ENCODE peak calls at places on chromosome 4, in four cellular contexts. One of them, this sample, is unnamed. For H3K9me3, the result is how much of the 10 kb centered on the place peaks cover.

GRCh38 chr4:151541438-151542071 is 132.6 kb downstream of the FHIP1A start:
- DNase-seq in breast epithelium: no peak
- DNase-seq in body of pancreas: peak
- DNase-seq in endodermal cell: peak
- DNase-seq in this sample: no peak

GRCh38 chr4:80387390-80388283 is 52.1 kb downstream of the CFAP299 start:
- DNase-seq in breast epithelium: no peak
- DNase-seq in body of pancreas: no peak
- DNase-seq in endodermal cell: no peak
- DNase-seq in this sample: no peak

GRCh38 chr4:87055340-87055739 is 120.5 kb downstream of the AFF1 start:
- DNase-seq in breast epithelium: no peak
- DNase-seq in body of pancreas: no peak
- DNase-seq in endodermal cell: no peak
- DNase-seq in this sample: no peak

GRCh38 chr4:158025131-158025530 is 147.7 kb downstream of the GASK1B start:
- DNase-seq in breast epithelium: no peak
- DNase-seq in body of pancreas: no peak
- DNase-seq in endodermal cell: no peak
- DNase-seq in this sample: no peak

GRCh38 chr4:173642509-173642908 is 112.5 kb upstream of the HAND2 start:
- DNase-seq in breast epithelium: no peak
- DNase-seq in body of pancreas: no peak
- DNase-seq in endodermal cell: peak
- DNase-seq in this sample: no peak

GRCh38 chr4:25863347-25863784 is 578 bp upstream of the SEL1L3 start:
- DNase-seq in breast epithelium: no peak
- DNase-seq in body of pancreas: peak
- DNase-seq in endodermal cell: peak
- DNase-seq in this sample: peak

GRCh38 chr4:79638735-79639134 is 230.7 kb upstream of the GK2 start:
- DNase-seq in breast epithelium: no peak
- DNase-seq in body of pancreas: no peak
- DNase-seq in endodermal cell: no peak
- DNase-seq in this sample: no peak

GRCh38 chr4:138310498-138310897 is 68.3 kb upstream of the SLC7A11 start:
- DNase-seq in breast epithelium: no peak
- DNase-seq in body of pancreas: no peak
- DNase-seq in endodermal cell: no peak
- DNase-seq in this sample: no peak

GRCh38 chr4:185227131-185227551 is 17.7 kb downstream of the SNX25 start:
- DNase-seq in breast epithelium: no peak
- DNase-seq in body of pancreas: peak
- DNase-seq in endodermal cell: no peak
- DNase-seq in this sample: no peak

GRCh38 chr4:112279025-112279881 is 6.5 kb downstream of the TIFA start:
- DNase-seq in breast epithelium: no peak
- DNase-seq in body of pancreas: no peak
- DNase-seq in endodermal cell: no peak
- DNase-seq in this sample: no peak

GRCh38 chr4:165449333-165449732 is 70.5 kb downstream of the CPE start:
- DNase-seq in breast epithelium: no peak
- DNase-seq in body of pancreas: no peak
- DNase-seq in endodermal cell: no peak
- DNase-seq in this sample: no peak

GRCh38 chr4:186627226-186627865 is 72.0 kb upstream of the MTNR1A start:
- DNase-seq in breast epithelium: no peak
- DNase-seq in body of pancreas: no peak
- DNase-seq in endodermal cell: peak
- DNase-seq in this sample: no peak

GRCh38 chr4:95161781-95162469 is 386.8 kb downstream of the UNC5C start:
- DNase-seq in breast epithelium: no peak
- DNase-seq in body of pancreas: no peak
- DNase-seq in endodermal cell: peak
- DNase-seq in this sample: no peak

GRCh38 chr4:95162867-95163266 is 385.9 kb downstream of the UNC5C start:
- DNase-seq in breast epithelium: no peak
- DNase-seq in body of pancreas: no peak
- DNase-seq in endodermal cell: no peak
- DNase-seq in this sample: no peak

GRCh38 chr4:95170176-95170575 is 378.6 kb downstream of the UNC5C start:
- DNase-seq in breast epithelium: no peak
- DNase-seq in body of pancreas: no peak
- DNase-seq in endodermal cell: no peak
- DNase-seq in this sample: no peak

GRCh38 chr4:95167809-95168208 is 381.0 kb downstream of the UNC5C start:
- DNase-seq in breast epithelium: no peak
- DNase-seq in body of pancreas: no peak
- DNase-seq in endodermal cell: no peak
- DNase-seq in this sample: no peak

GRCh38 chr4:95165926-95166524 is 382.7 kb downstream of the UNC5C start:
- DNase-seq in breast epithelium: no peak
- DNase-seq in body of pancreas: peak
- DNase-seq in endodermal cell: peak
- DNase-seq in this sample: no peak
- TF ChIP-seq CTCF in breast epithelium: peak
- TF ChIP-seq CTCF in body of pancreas: peak
- TF ChIP-seq CTCF in endodermal cell: peak
- TF ChIP-seq CTCF in this sample: peak

GRCh38 chr4:107701565-107701964 is 18.5 kb downstream of the PAPSS1 start:
- DNase-seq in breast epithelium: no peak
- DNase-seq in body of pancreas: no peak
- DNase-seq in endodermal cell: no peak
- DNase-seq in this sample: no peak

GRCh38 chr4:107710493-107711459 is 9.3 kb downstream of the PAPSS1 start:
- DNase-seq in breast epithelium: no peak
- DNase-seq in body of pancreas: no peak
- DNase-seq in endodermal cell: no peak
- DNase-seq in this sample: no peak

GRCh38 chr4:107708225-107708624 is 11.8 kb downstream of the PAPSS1 start:
- DNase-seq in breast epithelium: no peak
- DNase-seq in body of pancreas: no peak
- DNase-seq in endodermal cell: no peak
- DNase-seq in this sample: no peak

GRCh38 chr4:107709916-107710315 is 10.1 kb downstream of the PAPSS1 start:
- DNase-seq in breast epithelium: no peak
- DNase-seq in body of pancreas: no peak
- DNase-seq in endodermal cell: no peak
- DNase-seq in this sample: no peak

GRCh38 chr4:107705742-107706556 is 14.1 kb downstream of the PAPSS1 start:
- DNase-seq in breast epithelium: no peak
- DNase-seq in body of pancreas: no peak
- DNase-seq in endodermal cell: no peak
- DNase-seq in this sample: no peak
- H3K9me3 ChIP-seq in breast epithelium: half or more
- H3K9me3 ChIP-seq in body of pancreas: under half
- H3K9me3 ChIP-seq in endodermal cell: half or more
- H3K9me3 ChIP-seq in this sample: under half

DNA sequence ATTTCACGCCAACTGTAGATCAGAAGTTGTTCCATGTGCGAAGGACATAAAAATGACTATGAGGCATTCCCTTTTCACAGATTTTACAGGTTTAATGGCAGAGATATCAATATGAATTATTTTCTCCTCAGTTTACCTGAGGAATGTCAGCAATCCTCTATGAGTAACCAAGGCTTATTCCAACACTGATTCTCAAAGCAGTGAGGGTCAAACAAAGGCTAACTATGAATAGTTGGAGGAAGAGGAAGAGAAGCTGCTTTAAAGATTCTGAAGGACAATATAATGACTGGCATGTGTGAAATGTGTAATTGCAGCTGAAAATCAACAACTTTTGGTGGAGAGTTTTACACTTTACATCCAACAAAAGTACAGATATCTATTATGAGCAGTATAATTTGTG is 29.1 kb downstream of the NAF1 start:
- DNase-seq in breast epithelium: no peak
- DNase-seq in body of pancreas: no peak
- DNase-seq in endodermal cell: no peak
- DNase-seq in this sample: no peak
- TF ChIP-seq CTCF in breast epithelium: no peak
- TF ChIP-seq CTCF in body of pancreas: no peak
- TF ChIP-seq CTCF in endodermal cell: no peak
- TF ChIP-seq CTCF in this sample: no peak

GRCh38 chr4:11252149-11252548 is 176.5 kb downstream of the HS3ST1 start:
- DNase-seq in breast epithelium: no peak
- DNase-seq in body of pancreas: no peak
- DNase-seq in endodermal cell: peak
- DNase-seq in this sample: no peak

GRCh38 chr4:11250510-11250909 is 178.2 kb downstream of the HS3ST1 start:
- DNase-seq in breast epithelium: no peak
- DNase-seq in body of pancreas: no peak
- DNase-seq in endodermal cell: no peak
- DNase-seq in this sample: no peak
- H3K9me3 ChIP-seq in breast epithelium: under half
- H3K9me3 ChIP-seq in body of pancreas: under half
- H3K9me3 ChIP-seq in endodermal cell: under half
- H3K9me3 ChIP-seq in this sample: under half

DNA sequence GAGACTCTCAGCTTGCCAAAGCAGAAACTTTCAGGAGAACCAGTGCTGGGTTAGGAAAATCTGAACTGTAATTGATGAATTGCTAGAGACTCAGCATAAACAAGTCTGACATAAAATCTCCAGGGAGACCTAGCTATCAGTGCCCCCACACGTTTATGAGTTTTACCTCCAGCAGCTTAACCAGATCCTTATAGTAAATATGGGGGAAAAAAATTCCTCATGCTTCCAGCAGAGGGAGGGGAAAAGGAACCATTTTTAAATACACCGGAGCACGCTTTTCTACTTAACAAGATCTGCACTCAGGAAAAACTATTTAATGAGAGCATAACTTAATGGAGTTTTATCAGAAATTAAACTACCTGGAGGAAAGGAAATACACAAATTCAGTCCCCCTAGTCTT is 1040.7 kb upstream of the INTU start:
- DNase-seq in breast epithelium: no peak
- DNase-seq in body of pancreas: no peak
- DNase-seq in endodermal cell: no peak
- DNase-seq in this sample: no peak
- TF ChIP-seq CTCF in breast epithelium: no peak
- TF ChIP-seq CTCF in body of pancreas: no peak
- TF ChIP-seq CTCF in endodermal cell: peak
- TF ChIP-seq CTCF in this sample: no peak

GRCh38 chr4:43619219-43619618 is 726.7 kb downstream of the GRXCR1 start:
- DNase-seq in breast epithelium: no peak
- DNase-seq in body of pancreas: no peak
- DNase-seq in endodermal cell: no peak
- DNase-seq in this sample: no peak
- H3K9me3 ChIP-seq in breast epithelium: under half
- H3K9me3 ChIP-seq in body of pancreas: under half
- H3K9me3 ChIP-seq in endodermal cell: under half
- H3K9me3 ChIP-seq in this sample: half or more

This sample was measured in mucosa of descending colon.